ENCODE peak calls at places on chromosomes 6 and 20, in six cellular contexts. O, I, Y, A, G and E are unnamed samples.

GRCh38 chr20:18431206-18431605 is 35.6 kb downstream of the DZANK1 start:
- DNase-seq in O (no peak), I (no peak), Y (no peak), A (no peak), G (no peak), E (no peak)

GRCh38 chr20:46905364-46906125 is 10.9 kb downstream of the EYA2 start:
- DNase-seq in O (no peak), I (no peak), Y (peak), A (no peak), G (no peak), E (no peak)

GRCh38 chr6:97626586-97627441 is 343.8 kb upstream of the MMS22L start:
- DNase-seq in O (no peak), I (no peak), Y (no peak), A (peak), G (no peak), E (peak)

GRCh38 chr6:31865205-31866118 is 2.8 kb upstream of the NEU1 start:
- DNase-seq in O (no peak), I (no peak), Y (no peak), A (no peak), G (no peak), E (no peak)

GRCh38 chr6:128209771-128210170 is 308.9 kb upstream of the THEMIS start:
- DNase-seq in O (no peak), I (no peak), Y (peak), A (peak), G (no peak), E (peak)

GRCh38 chr6:36772401-36772800 is 66.8 kb downstream of the CPNE5 start:
- DNase-seq in O (no peak), I (no peak), Y (no peak), A (no peak), G (no peak), E (no peak)

GRCh38 chr6:144782634-144783033 is 497.5 kb downstream of the UTRN start:
- DNase-seq in O (no peak), I (no peak), Y (no peak), A (no peak), G (no peak), E (no peak)

GRCh38 chr6:33343953-33344611 is 26.5 kb upstream of the ZBTB22 start:
- DNase-seq in O (no peak), I (no peak), Y (no peak), A (no peak), G (no peak), E (no peak)

GRCh38 chr20:17680128-17680835 is 1.8 kb downstream of the RRBP1 start:
- DNase-seq in O (peak), I (no peak), Y (peak), A (peak), G (peak), E (peak)

GRCh38 chr6:5025911-5026819 is 22.3 kb upstream of the RPP40 start:
- DNase-seq in O (peak), I (no peak), Y (peak), A (peak), G (peak), E (peak)

GRCh38 chr20:40563296-40563950 is 125.6 kb downstream of the MAFB start:
- DNase-seq in O (peak), I (no peak), Y (peak), A (peak), G (peak), E (no peak)

GRCh38 chr20:46631874-46632446 is 19.3 kb downstream of the SLC13A3 start:
- DNase-seq in O (no peak), I (no peak), Y (no peak), A (no peak), G (no peak), E (no peak)

GRCh38 chr6:163423696-163424095 is 9.2 kb downstream of the QKI start:
- DNase-seq in O (no peak), I (no peak), Y (peak), A (peak), G (no peak), E (peak)

GRCh38 chr6:67933278-67933677 is 701.8 kb upstream of the ADGRB3 start:
- DNase-seq in O (no peak), I (no peak), Y (no peak), A (no peak), G (peak), E (no peak)

GRCh38 chr20:346640-347316 is at the start of gene NRSN2:
- DNase-seq in O (peak), I (no peak), Y (peak), A (peak), G (no peak), E (peak)

GRCh38 chr6:69775941-69776340 is 20.9 kb downstream of the LMBRD1 start:
- DNase-seq in O (no peak), I (no peak), Y (no peak), A (no peak), G (no peak), E (no peak)

GRCh38 chr6:47075741-47076421 is 33.7 kb upstream of the ADGRF1 start:
- DNase-seq in O (no peak), I (no peak), Y (no peak), A (no peak), G (no peak), E (no peak)